ENCODE peak calls at places on chromosomes 5 and 9, in five cellular contexts. One of them, this sample, is unnamed.

GRCh38 chr5:130400091-130400490 is 495.8 kb downstream of the CHSY3 start:
- DNase-seq in HFFc6: no peak
- DNase-seq in lower lobe of right lung: no peak
- DNase-seq in GM12865: no peak
- DNase-seq in B cell: no peak
- DNase-seq in this sample: no peak

GRCh38 chr5:1507961-1508678 is 15.6 kb downstream of the LPCAT1 start:
- DNase-seq in HFFc6: no peak
- DNase-seq in lower lobe of right lung: peak
- DNase-seq in GM12865: no peak
- DNase-seq in B cell: no peak
- DNase-seq in this sample: no peak

GRCh38 chr5:143188692-143189091 is 214.8 kb downstream of the NR3C1 start:
- DNase-seq in HFFc6: no peak
- DNase-seq in lower lobe of right lung: no peak
- DNase-seq in GM12865: peak
- DNase-seq in B cell: no peak
- DNase-seq in this sample: no peak

GRCh38 chr5:1763548-1763911 is 36.1 kb downstream of the MRPL36 start:
- DNase-seq in HFFc6: peak
- DNase-seq in lower lobe of right lung: peak
- DNase-seq in GM12865: peak
- DNase-seq in B cell: no peak
- DNase-seq in this sample: no peak

GRCh38 chr5:138967806-138968448 is 92.8 kb upstream of the LRRTM2 start:
- DNase-seq in HFFc6: no peak
- DNase-seq in lower lobe of right lung: peak
- DNase-seq in GM12865: peak
- DNase-seq in B cell: no peak
- DNase-seq in this sample: no peak

GRCh38 chr9:123365881-123366528 is 10.0 kb downstream of the CRB2 start:
- DNase-seq in HFFc6: no peak
- DNase-seq in lower lobe of right lung: peak
- DNase-seq in GM12865: no peak
- DNase-seq in B cell: no peak
- DNase-seq in this sample: no peak

GRCh38 chr9:26310294-26310693 is 582.3 kb downstream of the CAAP1 start:
- DNase-seq in HFFc6: no peak
- DNase-seq in lower lobe of right lung: no peak
- DNase-seq in GM12865: no peak
- DNase-seq in B cell: no peak
- DNase-seq in this sample: no peak

GRCh38 chr5:3340471-3340870 is 255.2 kb upstream of the IRX1 start:
- DNase-seq in HFFc6: no peak
- DNase-seq in lower lobe of right lung: no peak
- DNase-seq in GM12865: no peak
- DNase-seq in B cell: no peak
- DNase-seq in this sample: no peak

GRCh38 chr9:2576631-2577030 is 45.0 kb upstream of the VLDLR start:
- DNase-seq in HFFc6: no peak
- DNase-seq in lower lobe of right lung: no peak
- DNase-seq in GM12865: no peak
- DNase-seq in B cell: no peak
- DNase-seq in this sample: no peak

GRCh38 chr5:6686501-6686900 is 26.7 kb upstream of the TENT4A start:
- DNase-seq in HFFc6: no peak
- DNase-seq in lower lobe of right lung: no peak
- DNase-seq in GM12865: no peak
- DNase-seq in B cell: no peak
- DNase-seq in this sample: no peak

GRCh38 chr9:77912895-77913693 is 118.5 kb downstream of the GNAQ start:
- DNase-seq in HFFc6: peak
- DNase-seq in lower lobe of right lung: no peak
- DNase-seq in GM12865: no peak
- DNase-seq in B cell: no peak
- DNase-seq in this sample: no peak

GRCh38 chr5:16727937-16728336 is 111.1 kb upstream of the RETREG1 start:
- DNase-seq in HFFc6: no peak
- DNase-seq in lower lobe of right lung: peak
- DNase-seq in GM12865: peak
- DNase-seq in B cell: no peak
- DNase-seq in this sample: peak

GRCh38 chr5:52520171-52520570 is 267.5 kb upstream of the ITGA1 start:
- DNase-seq in HFFc6: no peak
- DNase-seq in lower lobe of right lung: no peak
- DNase-seq in GM12865: no peak
- DNase-seq in B cell: no peak
- DNase-seq in this sample: no peak

GRCh38 chr5:139388198-139388821 is 1.4 kb downstream of the MZB1 start:
- DNase-seq in HFFc6: no peak
- DNase-seq in lower lobe of right lung: no peak
- DNase-seq in GM12865: peak
- DNase-seq in B cell: peak
- DNase-seq in this sample: no peak

GRCh38 chr5:142601432-142601831 is 84.5 kb downstream of the FGF1 start:
- DNase-seq in HFFc6: no peak
- DNase-seq in lower lobe of right lung: no peak
- DNase-seq in GM12865: no peak
- DNase-seq in B cell: no peak
- DNase-seq in this sample: no peak

GRCh38 chr5:50340757-50341156 is 100.3 kb downstream of the EMB start:
- DNase-seq in HFFc6: no peak
- DNase-seq in lower lobe of right lung: no peak
- DNase-seq in GM12865: no peak
- DNase-seq in B cell: no peak
- DNase-seq in this sample: no peak

GRCh38 chr9:115952667-115953316 is 200.8 kb upstream of the PAPPA start:
- DNase-seq in HFFc6: peak
- DNase-seq in lower lobe of right lung: no peak
- DNase-seq in GM12865: no peak
- DNase-seq in B cell: no peak
- DNase-seq in this sample: no peak

GRCh38 chr9:134188421-134189166 is 24.2 kb upstream of the RNU6ATAC start:
- DNase-seq in HFFc6: no peak
- DNase-seq in lower lobe of right lung: no peak
- DNase-seq in GM12865: no peak
- DNase-seq in B cell: no peak
- DNase-seq in this sample: no peak

GRCh38 chr9:21455320-21455719 is 15.1 kb downstream of the IFNA1 start:
- DNase-seq in HFFc6: peak
- DNase-seq in lower lobe of right lung: no peak
- DNase-seq in GM12865: peak
- DNase-seq in B cell: peak
- DNase-seq in this sample: peak

GRCh38 chr5:159933531-159934485 is 17.5 kb downstream of the ADRA1B start:
- DNase-seq in HFFc6: no peak
- DNase-seq in lower lobe of right lung: no peak
- DNase-seq in GM12865: no peak
- DNase-seq in B cell: no peak
- DNase-seq in this sample: no peak

GRCh38 chr5:5979362-5979760 is 399.0 kb downstream of the MED10 start:
- DNase-seq in HFFc6: peak
- DNase-seq in lower lobe of right lung: no peak
- DNase-seq in GM12865: no peak
- DNase-seq in B cell: no peak
- DNase-seq in this sample: peak

GRCh38 chr5:33230467-33231078 is 210.2 kb upstream of the TARS1 start:
- DNase-seq in HFFc6: no peak
- DNase-seq in lower lobe of right lung: no peak
- DNase-seq in GM12865: no peak
- DNase-seq in B cell: no peak
- DNase-seq in this sample: no peak

GRCh38 chr5:170896779-170897178 is 35.0 kb downstream of the RANBP17 start:
- DNase-seq in HFFc6: no peak
- DNase-seq in lower lobe of right lung: peak
- DNase-seq in GM12865: no peak
- DNase-seq in B cell: no peak
- DNase-seq in this sample: peak

GRCh38 chr9:16125637-16126036 is 572.8 kb downstream of the CCDC171 start:
- DNase-seq in HFFc6: no peak
- DNase-seq in lower lobe of right lung: no peak
- DNase-seq in GM12865: no peak
- DNase-seq in B cell: no peak
- DNase-seq in this sample: no peak

GRCh38 chr5:6399978-6400910 is 21.9 kb upstream of the MED10 start:
- DNase-seq in HFFc6: peak
- DNase-seq in lower lobe of right lung: no peak
- DNase-seq in GM12865: no peak
- DNase-seq in B cell: no peak
- DNase-seq in this sample: no peak

GRCh38 chr9:105432247-105432857 is 15.5 kb upstream of the FSD1L start:
- DNase-seq in HFFc6: no peak
- DNase-seq in lower lobe of right lung: no peak
- DNase-seq in GM12865: no peak
- DNase-seq in B cell: no peak
- DNase-seq in this sample: no peak

GRCh38 chr9:107487521-107488399 is 1.8 kb downstream of the KLF4 start:
- DNase-seq in HFFc6: no peak
- DNase-seq in lower lobe of right lung: peak
- DNase-seq in GM12865: peak
- DNase-seq in B cell: peak
- DNase-seq in this sample: no peak

GRCh38 chr5:178421128-178421527 is 169.1 kb downstream of the COL23A1 start:
- DNase-seq in HFFc6: no peak
- DNase-seq in lower lobe of right lung: no peak
- DNase-seq in GM12865: no peak
- DNase-seq in B cell: no peak
- DNase-seq in this sample: no peak

GRCh38 chr9:136397643-136398042 is 2.3 kb downstream of the SNAPC4 start:
- DNase-seq in HFFc6: no peak
- DNase-seq in lower lobe of right lung: no peak
- DNase-seq in GM12865: no peak
- DNase-seq in B cell: no peak
- DNase-seq in this sample: no peak

GRCh38 chr5:19125956-19126713 is 861.9 kb downstream of the CDH18 start:
- DNase-seq in HFFc6: no peak
- DNase-seq in lower lobe of right lung: no peak
- DNase-seq in GM12865: no peak
- DNase-seq in B cell: no peak
- DNase-seq in this sample: no peak

GRCh38 chr5:143148461-143149170 is 254.9 kb downstream of the NR3C1 start:
- DNase-seq in HFFc6: peak
- DNase-seq in lower lobe of right lung: no peak
- DNase-seq in GM12865: no peak
- DNase-seq in B cell: no peak
- DNase-seq in this sample: no peak

GRCh38 chr9:99345936-99346335 is 123.9 kb downstream of the SEC61B start:
- DNase-seq in HFFc6: peak
- DNase-seq in lower lobe of right lung: no peak
- DNase-seq in GM12865: no peak
- DNase-seq in B cell: no peak
- DNase-seq in this sample: no peak